ENCODE peak calls at places on chromosome 18, in five cellular contexts. L is endodermal cell, Z is AG10803, J is uterus, B is ascending aorta. Y is an unnamed sample.

GRCh38 chr18:31010601-31011000 is 31.9 kb downstream of the DSC3 start:
- DNase-seq in L (no peak), Z (no peak), J (no peak), B (no peak), Y (no peak)

GRCh38 chr18:65753520-65753919 is 2.7 kb downstream of the CDH7 start:
- DNase-seq in L (peak), Z (no peak), J (no peak), B (no peak), Y (peak)

GRCh38 chr18:70931942-70932814 is 643.3 kb downstream of the SOCS6 start:
- DNase-seq in L (no peak), Z (peak), J (no peak), B (no peak), Y (peak)

GRCh38 chr18:48877941-48878340 is 72.8 kb downstream of the SMAD7 start:
- DNase-seq in L (no peak), Z (no peak), J (no peak), B (no peak), Y (no peak)

GRCh38 chr18:77115461-77115907 is 17.1 kb downstream of the MBP start:
- DNase-seq in L (peak), Z (no peak), J (no peak), B (no peak), Y (no peak)

GRCh38 chr18:13620206-13620672 is 106.1 kb downstream of the FAM210A start:
- DNase-seq in L (no peak), Z (no peak), J (no peak), B (no peak), Y (no peak)

GRCh38 chr18:44679912-44680270 is 797 bp upstream of the SETBP1 start:
- DNase-seq in L (peak), Z (peak), J (peak), B (no peak), Y (peak)

GRCh38 chr18:2907459-2908145 is 60.8 kb downstream of the EMILIN2 start:
- DNase-seq in L (peak), Z (no peak), J (no peak), B (no peak), Y (no peak)

GRCh38 chr18:53984021-53984420 is 240.4 kb downstream of the MBD2 start:
- DNase-seq in L (no peak), Z (peak), J (no peak), B (no peak), Y (peak)

GRCh38 chr18:35732652-35733051 is 151.1 kb downstream of the GALNT1 start:
- DNase-seq in L (no peak), Z (peak), J (no peak), B (no peak), Y (peak)

GRCh38 chr18:48230459-48231113 is 178.6 kb downstream of the ZBTB7C start:
- DNase-seq in L (peak), Z (peak), J (no peak), B (no peak), Y (peak)

GRCh38 chr18:42131044-42131939 is 176.3 kb downstream of the PIK3C3 start:
- DNase-seq in L (no peak), Z (no peak), J (peak), B (no peak), Y (no peak)

GRCh38 chr18:32760391-32760790 is 12.4 kb downstream of the KLHL14 start:
- DNase-seq in L (peak), Z (no peak), J (no peak), B (no peak), Y (no peak)

GRCh38 chr18:44826418-44827259 is 146.0 kb downstream of the SETBP1 start:
- DNase-seq in L (no peak), Z (peak), J (peak), B (peak), Y (peak)

GRCh38 chr18:35376742-35377695 is at the start of gene ZNF396:
- DNase-seq in L (peak), Z (peak), J (peak), B (peak), Y (peak)

GRCh38 chr18:56461151-56461550 is 177.2 kb downstream of the TXNL1 start:
- DNase-seq in L (no peak), Z (no peak), J (no peak), B (no peak), Y (no peak)

GRCh38 chr18:77262655-77263470 is 13.2 kb downstream of the GALR1 start:
- DNase-seq in L (no peak), Z (no peak), J (no peak), B (no peak), Y (no peak)

GRCh38 chr18:24992491-24992890 is 359.5 kb downstream of the ZNF521 start:
- DNase-seq in L (no peak), Z (no peak), J (no peak), B (no peak), Y (no peak)

GRCh38 chr18:55838841-55839240 is 250.8 kb upstream of the TCF4 start:
- DNase-seq in L (no peak), Z (peak), J (no peak), B (no peak), Y (no peak)

GRCh38 chr18:44839239-44839666 is 158.6 kb downstream of the SETBP1 start:
- DNase-seq in L (peak), Z (peak), J (peak), B (peak), Y (peak)

GRCh38 chr18:31891566-31891965 is 51.4 kb downstream of the TRAPPC8 start:
- DNase-seq in L (no peak), Z (no peak), J (no peak), B (no peak), Y (no peak)

GRCh38 chr18:12010187-12010802 is 29.0 kb downstream of the IMPA2 start:
- DNase-seq in L (no peak), Z (no peak), J (no peak), B (no peak), Y (no peak)
- TF ChIP-seq CTCF in L (peak), Z (no peak), J (no peak), B (no peak), Y (no peak)

GRCh38 chr18:74194691-74195090 is 46.4 kb downstream of the TIMM21 start:
- DNase-seq in L (no peak), Z (peak), J (no peak), B (no peak), Y (no peak)

GRCh38 chr18:74197705-74198341 is 49.5 kb downstream of the TIMM21 start:
- DNase-seq in L (peak), Z (no peak), J (no peak), B (no peak), Y (no peak)

GRCh38 chr18:74198453-74198852 is 50.1 kb downstream of the TIMM21 start:
- DNase-seq in L (no peak), Z (no peak), J (no peak), B (no peak), Y (no peak)

GRCh38 chr18:74200780-74201179 is 52.5 kb downstream of the TIMM21 start:
- DNase-seq in L (no peak), Z (no peak), J (no peak), B (no peak), Y (no peak)

GRCh38 chr18:74196220-74197119 is 48.1 kb downstream of the TIMM21 start:
- DNase-seq in L (peak), Z (peak), J (peak), B (no peak), Y (peak)
- H3K4me3 ChIP-seq in L (no peak), Z (no peak), J (no peak), B (no peak), Y (peak)

DNA sequence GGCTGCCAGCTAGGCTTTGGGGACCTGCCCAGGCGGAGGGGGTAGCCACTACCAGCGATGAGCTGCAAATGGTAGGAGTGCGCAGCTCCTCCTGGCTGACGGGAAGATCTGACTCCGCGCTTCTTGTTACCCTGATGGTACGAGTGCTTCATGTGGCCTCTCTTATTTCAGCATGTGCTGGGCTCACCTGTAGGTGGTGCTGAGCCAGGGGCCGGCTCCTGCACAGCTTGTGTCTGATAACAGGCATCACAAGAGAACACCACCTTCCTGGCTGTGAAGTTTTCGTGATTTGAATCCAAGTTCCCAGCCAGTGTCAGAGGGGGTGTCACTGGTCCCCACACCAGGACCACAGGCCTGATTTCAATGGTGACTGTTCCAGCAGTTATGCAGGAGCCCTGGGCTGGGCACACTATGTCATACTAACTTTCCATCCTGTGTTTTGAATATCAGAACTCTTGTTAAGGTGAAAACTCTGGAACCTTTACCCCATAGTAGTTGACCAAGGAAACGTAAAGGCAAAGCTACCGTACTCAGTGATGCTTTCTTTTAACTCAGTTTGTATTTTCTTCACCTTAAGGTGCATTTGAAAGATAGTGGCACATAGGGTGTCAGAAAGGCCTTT is 28.0 kb downstream of the APCDD1 start:
- DNase-seq in L (no peak), Z (no peak), J (no peak), B (no peak), Y (no peak)
- TF ChIP-seq CTCF in L (peak), Z (no peak), J (no peak), B (no peak), Y (no peak)

GRCh38 chr18:21739604-21740473 is 753 bp upstream of the MIB1 start:
- DNase-seq in L (peak), Z (no peak), J (peak), B (no peak), Y (peak)
- H3K4me3 ChIP-seq in L (peak), Z (peak), J (peak), B (peak), Y (peak)

Y was measured in fibroblast of pulmonary artery.